ENCODE peak calls at places on chromosomes 13 and 19, in four cellular contexts. One of them, this sample, is unnamed.

GRCh38 chr13:46369506-46370268 is 17.4 kb downstream of the RUBCNL start:
- DNase-seq in GM04504: peak
- DNase-seq in effector memory CD4-positive, alpha-beta T cell: no peak
- DNase-seq in choroid plexus epithelial cell: peak
- DNase-seq in this sample: no peak

GRCh38 chr13:46389985-46390384 is 2.9 kb upstream of the RUBCNL start:
- DNase-seq in GM04504: no peak
- DNase-seq in effector memory CD4-positive, alpha-beta T cell: no peak
- DNase-seq in choroid plexus epithelial cell: no peak
- DNase-seq in this sample: no peak

GRCh38 chr13:40318366-40318765 is 348.1 kb downstream of the FOXO1 start:
- DNase-seq in GM04504: no peak
- DNase-seq in effector memory CD4-positive, alpha-beta T cell: no peak
- DNase-seq in choroid plexus epithelial cell: peak
- DNase-seq in this sample: peak

GRCh38 chr19:30053558-30053957 is 111.5 kb downstream of the URI1 start:
- DNase-seq in GM04504: no peak
- DNase-seq in effector memory CD4-positive, alpha-beta T cell: no peak
- DNase-seq in choroid plexus epithelial cell: no peak
- DNase-seq in this sample: no peak

GRCh38 chr19:39828015-39828633 is 5.8 kb downstream of the DYRK1B start:
- DNase-seq in GM04504: no peak
- DNase-seq in effector memory CD4-positive, alpha-beta T cell: no peak
- DNase-seq in choroid plexus epithelial cell: no peak
- DNase-seq in this sample: no peak

GRCh38 chr19:4232614-4233281 is 3.4 kb downstream of the EBI3 start:
- DNase-seq in GM04504: no peak
- DNase-seq in effector memory CD4-positive, alpha-beta T cell: no peak
- DNase-seq in choroid plexus epithelial cell: no peak
- DNase-seq in this sample: no peak

GRCh38 chr13:37540228-37540627 is 58.3 kb downstream of the POSTN start:
- DNase-seq in GM04504: peak
- DNase-seq in effector memory CD4-positive, alpha-beta T cell: no peak
- DNase-seq in choroid plexus epithelial cell: peak
- DNase-seq in this sample: no peak

GRCh38 chr13:66859078-66859477 is 371.1 kb downstream of the PCDH9 start:
- DNase-seq in GM04504: no peak
- DNase-seq in effector memory CD4-positive, alpha-beta T cell: no peak
- DNase-seq in choroid plexus epithelial cell: peak
- DNase-seq in this sample: peak

GRCh38 chr19:2424686-2425621 is 2.4 kb downstream of the TIMM13 start:
- DNase-seq in GM04504: peak
- DNase-seq in effector memory CD4-positive, alpha-beta T cell: no peak
- DNase-seq in choroid plexus epithelial cell: peak
- DNase-seq in this sample: peak

GRCh38 chr13:48429886-48430285 is 17.0 kb upstream of the LPAR6 start:
- DNase-seq in GM04504: no peak
- DNase-seq in effector memory CD4-positive, alpha-beta T cell: no peak
- DNase-seq in choroid plexus epithelial cell: no peak
- DNase-seq in this sample: no peak

GRCh38 chr19:5289060-5289990 is 51.3 kb downstream of the PTPRS start:
- DNase-seq in GM04504: no peak
- DNase-seq in effector memory CD4-positive, alpha-beta T cell: no peak
- DNase-seq in choroid plexus epithelial cell: no peak
- DNase-seq in this sample: no peak

GRCh38 chr19:41233748-41234240 is 14.8 kb downstream of the AXL start:
- DNase-seq in GM04504: no peak
- DNase-seq in effector memory CD4-positive, alpha-beta T cell: no peak
- DNase-seq in choroid plexus epithelial cell: no peak
- DNase-seq in this sample: no peak

GRCh38 chr13:94123543-94123942 is 355.9 kb downstream of the DCT start:
- DNase-seq in GM04504: no peak
- DNase-seq in effector memory CD4-positive, alpha-beta T cell: no peak
- DNase-seq in choroid plexus epithelial cell: no peak
- DNase-seq in this sample: no peak

GRCh38 chr19:662962-663681 is at the start of gene RNF126:
- DNase-seq in GM04504: peak
- DNase-seq in effector memory CD4-positive, alpha-beta T cell: peak
- DNase-seq in choroid plexus epithelial cell: peak
- DNase-seq in this sample: peak

GRCh38 chr19:19480688-19481087 is 34.7 kb downstream of the TSSK6 start:
- DNase-seq in GM04504: no peak
- DNase-seq in effector memory CD4-positive, alpha-beta T cell: no peak
- DNase-seq in choroid plexus epithelial cell: no peak
- DNase-seq in this sample: no peak

GRCh38 chr13:26460652-26461051 is 96.8 kb upstream of the WASF3 start:
- DNase-seq in GM04504: no peak
- DNase-seq in effector memory CD4-positive, alpha-beta T cell: no peak
- DNase-seq in choroid plexus epithelial cell: peak
- DNase-seq in this sample: no peak

GRCh38 chr19:750640-751423 is at the start of gene MISP:
- DNase-seq in GM04504: no peak
- DNase-seq in effector memory CD4-positive, alpha-beta T cell: no peak
- DNase-seq in choroid plexus epithelial cell: no peak
- DNase-seq in this sample: no peak

This sample was measured in dermis blood vessel endothelial cell.